ENCODE peak calls at places on chromosomes 1 and 21, in seven cellular contexts. S is SK-N-SH, Y is GM12891, J is GM12878, F is K562, H is H1, C is HepG2. I is an unnamed sample.

GRCh38 chr21:17488620-17489019 is 24.2 kb upstream of the CXADR start:
- DNase-seq in S (no peak), C (no peak), J (no peak), H (no peak), Y (no peak), F (no peak), I (no peak)

GRCh38 chr1:234114648-234115307 is 210.3 kb downstream of the SLC35F3 start:
- DNase-seq in S (peak; percentile 54), F (peak; percentile 39), J (peak; percentile 4), H (no peak), Y (peak; percentile 30), C (peak; percentile 22), I (no peak)

GRCh38 chr1:197024460-197024859 is 42.6 kb downstream of the F13B start:
- DNase-seq in J (no peak), Y (no peak), H (no peak), S (no peak), C (peak; percentile 46), F (no peak), I (no peak)

GRCh38 chr21:38989745-38990423 is 184.2 kb downstream of the ETS2 start:
- DNase-seq in H (no peak), Y (no peak), F (no peak), J (no peak), C (peak; percentile 88), S (peak; percentile 77), I (no peak)

GRCh38 chr1:156625436-156626078 is 6.3 kb downstream of the HAPLN2 start:
- DNase-seq in Y (no peak), F (peak; percentile 51), H (peak; percentile 84), J (no peak), C (no peak), S (peak; percentile 79), I (no peak)

GRCh38 chr1:98110674-98111073 is 189.8 kb upstream of the DPYD start:
- DNase-seq in Y (no peak), F (no peak), J (no peak), S (no peak), H (no peak), C (no peak), I (no peak)

GRCh38 chr1:44355582-44356305 is 687 bp upstream of the ERI3 start:
- DNase-seq in F (no peak), S (no peak), H (no peak), C (no peak), J (no peak), Y (no peak), I (no peak)

GRCh38 chr1:26161408-26162219 is 2.7 kb downstream of the FAM110D start:
- DNase-seq in J (no peak), C (no peak), S (peak; percentile 89), F (peak; percentile 92), H (peak; percentile 84), Y (peak; percentile 63), I (no peak)

GRCh38 chr1:9058465-9058864 is 11.0 kb downstream of the SLC2A5 start:
- DNase-seq in F (no peak), Y (no peak), H (no peak), C (peak; percentile 32), S (no peak), J (no peak), I (no peak)

DNA sequence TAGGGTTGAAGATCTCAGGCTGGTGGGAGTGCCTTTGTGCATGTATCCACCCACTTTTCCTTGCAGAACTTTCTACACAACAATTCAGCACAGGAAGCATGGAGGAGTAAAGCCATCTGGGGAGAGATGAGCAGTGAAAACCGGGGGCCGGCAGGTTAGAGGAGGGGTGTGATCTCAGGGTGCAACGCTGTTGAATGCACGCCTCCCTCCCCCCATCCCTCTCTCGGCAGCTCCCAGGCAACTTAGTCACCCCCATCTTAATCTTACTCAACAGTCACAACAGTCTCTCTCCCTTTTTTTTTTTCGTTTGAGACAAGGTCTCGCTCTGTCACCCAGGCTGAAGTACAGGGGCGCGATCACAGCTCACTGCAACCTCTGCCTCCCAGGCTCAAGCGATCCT is 16.6 kb upstream of the ABCG1 start:
- DNase-seq in J (no peak), C (no peak), H (no peak), F (no peak), Y (no peak), S (no peak), I (no peak)
- TF ChIP-seq TAF1 in J (no peak), C (no peak), H (no peak), F (no peak), Y (no peak), S (no peak), I (no peak)

GRCh38 chr1:41843378-41843777 is 75.3 kb downstream of the HIVEP3 start:
- DNase-seq in H (no peak), F (no peak), S (no peak), Y (no peak), J (no peak), C (no peak), I (no peak)

GRCh38 chr1:41842282-41842681 is 76.4 kb downstream of the HIVEP3 start:
- DNase-seq in F (no peak), H (no peak), S (peak; percentile 22), J (no peak), C (no peak), Y (no peak), I (no peak)

GRCh38 chr1:41846595-41846994 is 72.1 kb downstream of the HIVEP3 start:
- DNase-seq in F (no peak), Y (no peak), H (no peak), J (no peak), C (no peak), S (no peak), I (no peak)

GRCh38 chr1:41844781-41845180 is 73.9 kb downstream of the HIVEP3 start:
- DNase-seq in F (no peak), Y (no peak), H (no peak), J (no peak), S (no peak), C (no peak), I (no peak)

GRCh38 chr1:41844255-41844654 is 74.5 kb downstream of the HIVEP3 start:
- DNase-seq in S (no peak), F (no peak), C (no peak), Y (no peak), J (no peak), H (no peak), I (no peak)
- TF ChIP-seq TAF1 in S (no peak), F (no peak), C (no peak), Y (no peak), J (no peak), H (no peak), I (no peak)

GRCh38 chr1:27539901-27540861 is 50.2 kb upstream of the WASF2 start:
- DNase-seq in H (no peak), C (no peak), S (no peak), Y (no peak), F (no peak), J (no peak), I (no peak)

GRCh38 chr1:27536004-27536757 is 46.2 kb upstream of the WASF2 start:
- DNase-seq in Y (no peak), J (no peak), C (no peak), H (no peak), S (peak; percentile 63), F (no peak), I (no peak)

GRCh38 chr1:27536767-27537166 is 46.8 kb upstream of the WASF2 start:
- DNase-seq in S (peak; percentile 93), J (no peak), F (no peak), H (peak; percentile 66), C (no peak), Y (no peak), I (no peak)

GRCh38 chr1:27535386-27535785 is 45.4 kb upstream of the WASF2 start:
- DNase-seq in J (no peak), C (no peak), Y (no peak), S (no peak), H (no peak), F (no peak), I (no peak)

DNA sequence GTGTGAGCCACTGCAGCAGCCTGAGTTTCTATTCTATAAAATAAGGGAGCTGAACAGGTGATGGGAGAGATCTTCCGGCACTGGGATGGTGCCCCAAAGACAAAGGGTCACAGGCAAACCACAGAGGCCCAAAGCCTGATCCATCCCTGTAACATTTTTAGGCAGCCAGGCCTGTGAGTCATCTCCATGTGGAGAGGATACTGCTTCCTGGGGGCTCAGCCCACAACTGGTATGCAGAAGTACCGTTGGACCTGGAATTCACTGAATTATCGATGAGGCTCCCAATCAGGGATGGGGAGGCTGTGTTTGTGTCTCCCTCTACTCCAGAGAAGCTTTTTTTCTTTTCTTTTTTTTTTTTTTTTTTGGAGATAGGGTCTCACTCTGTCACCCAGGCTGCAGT is 48.8 kb upstream of the WASF2 start:
- DNase-seq in C (no peak), F (peak; percentile 61), H (no peak), Y (no peak), J (no peak), S (no peak), I (no peak)
- TF ChIP-seq TAF1 in C (no peak), F (no peak), H (no peak), Y (no peak), J (no peak), S (no peak), I (no peak)

GRCh38 chr1:32494196-32494595 is 29.3 kb downstream of the ZBTB8B start:
- DNase-seq in S (peak; percentile 85), F (no peak), Y (no peak), J (no peak), H (no peak), C (no peak), I (no peak)

GRCh38 chr1:32500387-32501209 is 35.7 kb downstream of the ZBTB8B start:
- DNase-seq in Y (peak; percentile 68), C (no peak), S (peak; percentile 90), H (peak; percentile 80), F (peak; percentile 85), J (no peak), I (peak; percentile 67)

GRCh38 chr1:32494711-32495337 is 30.0 kb downstream of the ZBTB8B start:
- DNase-seq in H (no peak), C (peak; percentile 18), F (no peak), S (no peak), Y (no peak), J (no peak), I (no peak)

GRCh38 chr1:32498751-32499150 is 33.9 kb downstream of the ZBTB8B start:
- DNase-seq in H (no peak), C (no peak), Y (no peak), J (no peak), S (no peak), F (no peak), I (no peak)

DNA sequence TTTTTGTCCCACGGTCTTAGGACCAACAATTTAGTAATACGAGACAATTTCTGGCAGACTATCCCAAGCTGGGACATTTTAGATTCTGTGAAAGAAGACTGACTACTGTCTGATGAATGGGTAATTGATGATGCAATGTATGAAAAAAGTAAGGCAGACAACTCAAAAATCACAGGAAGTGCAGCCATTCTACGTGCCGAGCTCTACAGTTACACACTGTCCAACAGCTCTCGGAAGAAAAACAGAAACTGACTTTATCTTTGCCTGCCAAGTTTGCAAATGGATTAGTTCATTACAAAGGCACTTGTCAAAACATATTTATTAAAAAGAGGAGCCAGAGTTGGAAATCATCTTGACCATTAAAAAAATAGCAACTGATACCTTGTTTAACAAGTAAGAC is 31.3 kb downstream of the ZBTB8B start:
- DNase-seq in J (no peak), F (no peak), H (no peak), Y (no peak), C (no peak), S (no peak), I (no peak)
- TF ChIP-seq TAF1 in J (no peak), F (no peak), H (no peak), Y (no peak), C (no peak), S (no peak), I (no peak)